ENCODE peak calls at places on chromosome 20, in four cellular contexts. M is activated naive CD4-positive, alpha-beta T cell treated with anti-CD3 and anti-CD28 coated beads, Interleukin-2, amount 50 U/mL, for 16 hours; A is NCI-H1417 treated with DMSO at 0.1 percent for 48 hours; J is T1000. E is an unnamed sample.

GRCh38 chr20:54573838-54574237 is 98.4 kb downstream of the DOK5 start:
- DNase-seq in J (no peak), A (no peak), M (no peak), E (no peak)

GRCh38 chr20:50330504-50331313 is 140.1 kb downstream of the CEBPB start:
- DNase-seq in J (no peak), A (no peak), M (no peak), E (no peak)

GRCh38 chr20:38932457-38933120 is 6.4 kb downstream of the FAM83D start:
- DNase-seq in M (no peak), J (no peak), A (no peak), E (peak; percentile 18)

GRCh38 chr20:61835301-61835700 is 230.4 kb downstream of the TAF4 start:
- DNase-seq in A (no peak), M (no peak), J (no peak), E (no peak)

GRCh38 chr20:2330090-2330695 is 34.4 kb downstream of the TGM3 start:
- DNase-seq in J (no peak), M (no peak), A (peak; percentile 84), E (no peak)

GRCh38 chr20:21826946-21827345 is 121.5 kb downstream of the PAX1 start:
- DNase-seq in A (no peak), M (no peak), J (no peak), E (no peak)

GRCh38 chr20:63202021-63202420 is 13.9 kb downstream of the YTHDF1 start:
- DNase-seq in A (no peak), M (no peak), J (no peak), E (no peak)

GRCh38 chr20:62606551-62607201 is 35.6 kb upstream of the SLCO4A1 start:
- DNase-seq in J (no peak), M (no peak), A (no peak), E (no peak)

GRCh38 chr20:32470940-32471339 is 112.8 kb downstream of the ASXL1 start:
- DNase-seq in M (no peak), A (no peak), J (no peak), E (no peak)

GRCh38 chr20:37528442-37529213 is 952 bp upstream of the BLCAP start:
- DNase-seq in M (peak; percentile 23), J (no peak), A (no peak), E (no peak)

GRCh38 chr20:50296450-50297375 is 106.1 kb downstream of the CEBPB start:
- DNase-seq in J (no peak), A (no peak), M (no peak), E (no peak)

GRCh38 chr20:49513531-49513930 is 31.1 kb upstream of the KCNB1 start:
- DNase-seq in M (no peak), A (no peak), J (no peak), E (no peak)

GRCh38 chr20:17533396-17533795 is 2.2 kb upstream of the BFSP1 start:
- DNase-seq in J (no peak), A (no peak), M (no peak), E (no peak)

GRCh38 chr20:17967595-17968365 is 814 bp downstream of the SNX5 start:
- DNase-seq in J (no peak), A (no peak), M (no peak), E (no peak)

GRCh38 chr20:37755665-37756064 is 61.8 kb downstream of the CTNNBL1 start:
- DNase-seq in M (no peak), J (no peak), A (no peak), E (no peak)

GRCh38 chr20:1721687-1722512 is 64.3 kb upstream of the SIRPG start:
- DNase-seq in J (no peak), M (no peak), A (no peak), E (no peak)

GRCh38 chr20:50618537-50618936 is 72.8 kb downstream of the RIPOR3 start:
- DNase-seq in A (no peak), J (no peak), M (no peak), E (no peak)

GRCh38 chr20:23879328-23879798 is at the start of gene CST5:
- DNase-seq in J (no peak), M (no peak), A (no peak), E (no peak)

GRCh38 chr20:63830821-63831593 is at the start of gene ZBTB46:
- DNase-seq in M (no peak), A (no peak), J (no peak), E (no peak)

GRCh38 chr20:38673731-38674177 is 50.5 kb upstream of the SLC32A1 start:
- DNase-seq in A (no peak), J (no peak), M (no peak), E (no peak)

GRCh38 chr20:56554869-56555268 is 21.8 kb downstream of the FAM209B start:
- DNase-seq in A (no peak), M (no peak), J (peak; percentile 74), E (peak; percentile 83)

E was measured in AG09319.